ENCODE peak calls at places on chromosomes 6 and 20, in five cellular contexts. G is activated CD4-positive, alpha-beta T cell treated with anti-CD3 and anti-CD28 coated beads for 48 hours; U is GOT3; X is CD14-positive monocyte; D is A172. S is an unnamed sample.
A peak's percentile ranks its signal among the peaks of the same experiment; 100 is the strongest.

GRCh38 chr20:32329817-32330554 is 28.1 kb upstream of the ASXL1 start:
- DNase-seq in U (no peak), D (no peak), G (no peak), X (no peak), S (no peak)

GRCh38 chr20:17530716-17531536 is at the start of gene BFSP1:
- DNase-seq in G (peak; percentile 64), X (no peak), D (no peak), U (no peak), S (no peak)

GRCh38 chr20:14497004-14497403 is 159.6 kb upstream of the FLRT3 start:
- DNase-seq in X (no peak), G (no peak), D (no peak), U (no peak), S (no peak)

GRCh38 chr6:79734374-79734773 is 103.2 kb downstream of the SH3BGRL2 start:
- DNase-seq in U (no peak), X (no peak), D (no peak), G (no peak), S (no peak)

GRCh38 chr6:15574497-15574896 is 88.3 kb downstream of the DTNBP1 start:
- DNase-seq in D (no peak), G (no peak), X (no peak), U (no peak), S (no peak)

GRCh38 chr6:16496210-16496609 is 257.8 kb downstream of the GMPR start:
- DNase-seq in U (no peak), X (no peak), D (no peak), G (no peak), S (no peak)

GRCh38 chr6:37651991-37652390 is 45.7 kb downstream of the MDGA1 start:
- DNase-seq in G (no peak), U (no peak), D (no peak), X (no peak), S (no peak)

GRCh38 chr6:74166849-74167248 is 470.8 kb downstream of the CD109 start:
- DNase-seq in U (no peak), G (no peak), X (no peak), D (no peak), S (peak; percentile 60)

GRCh38 chr20:12925214-12925755 is 83.5 kb upstream of the SPTLC3 start:
- DNase-seq in X (no peak), U (peak; percentile 46), G (peak; percentile 51), D (peak; percentile 84), S (peak; percentile 37)

GRCh38 chr20:37736132-37736531 is 42.3 kb downstream of the CTNNBL1 start:
- DNase-seq in X (no peak), D (no peak), G (no peak), U (no peak), S (no peak)

GRCh38 chr6:3648724-3649123 is 102.8 kb downstream of the PXDC1 start:
- DNase-seq in D (no peak), U (no peak), X (no peak), G (no peak), S (no peak)

GRCh38 chr6:111597687-111598086 is 8.0 kb downstream of the TRAF3IP2 start:
- DNase-seq in U (no peak), D (no peak), X (no peak), G (no peak), S (no peak)

GRCh38 chr6:170293881-170294755 is 3.2 kb upstream of the DLL1 start:
- DNase-seq in G (no peak), D (no peak), U (no peak), X (peak; percentile 40), S (no peak)

GRCh38 chr20:11553603-11554002 is 364.1 kb upstream of the BTBD3 start:
- DNase-seq in U (no peak), G (no peak), D (peak; percentile 38), X (no peak), S (no peak)

S was measured in foreskin keratinocyte.